ENCODE peak calls at places on chromosomes 2 and 18, in four cellular contexts. D, P, R and K are unnamed samples.

GRCh38 chr2:54240515-54241219 is 15.4 kb downstream of the TSPYL6 start:
- DNase-seq in D (no peak), P (no peak), R (peak; percentile 64), K (no peak)

GRCh38 chr2:237596518-237596855 is 6.0 kb upstream of the RAB17 start:
- DNase-seq in D (peak; percentile 58), P (no peak), R (no peak), K (no peak)

GRCh38 chr18:58803978-58804377 is 60.7 kb upstream of the ZNF532 start:
- DNase-seq in D (no peak), P (no peak), R (no peak), K (no peak)

GRCh38 chr2:119697290-119698013 is 18.5 kb downstream of the TMEM177 start:
- DNase-seq in D (no peak), P (peak; percentile 49), R (no peak), K (no peak)

GRCh38 chr2:133498166-133498565 is 70.1 kb downstream of the NCKAP5 start:
- DNase-seq in D (no peak), P (no peak), R (no peak), K (no peak)

GRCh38 chr2:55965966-55966365 is 42.4 kb upstream of the EFEMP1 start:
- DNase-seq in D (no peak), P (no peak), R (no peak), K (no peak)

GRCh38 chr2:201942525-201942924 is 91.1 kb upstream of the FZD7 start:
- DNase-seq in D (no peak), P (no peak), R (no peak), K (no peak)

GRCh38 chr2:216281316-216281715 is 91.0 kb downstream of the MARCHF4 start:
- DNase-seq in D (no peak), P (no peak), R (no peak), K (no peak)

GRCh38 chr2:165839610-165840009 is 45.6 kb upstream of the GALNT3 start:
- DNase-seq in D (no peak), P (no peak), R (no peak), K (no peak)

GRCh38 chr2:11427224-11427623 is 38.7 kb downstream of the E2F6 start:
- DNase-seq in D (no peak), P (no peak), R (no peak), K (no peak)

GRCh38 chr2:1613078-1613445 is 131.3 kb downstream of the PXDN start:
- DNase-seq in D (no peak), P (no peak), R (no peak), K (no peak)

GRCh38 chr18:11751305-11752115 is 62.4 kb downstream of the GNAL start:
- DNase-seq in D (no peak), P (no peak), R (peak; percentile 80), K (no peak)

GRCh38 chr18:48662021-48662661 is 123.3 kb downstream of the CTIF start:
- DNase-seq in D (peak; percentile 12), P (no peak), R (peak; percentile 42), K (no peak)

GRCh38 chr2:222751821-222752719 is 80.6 kb downstream of the MOGAT1 start:
- DNase-seq in D (peak; percentile 8), P (no peak), R (no peak), K (no peak)

GRCh38 chr2:205706769-205707375 is 24.6 kb downstream of the NRP2 start:
- DNase-seq in D (no peak), P (peak; percentile 17), R (no peak), K (no peak)

GRCh38 chr2:8851811-8852560 is 14.6 kb upstream of the KIDINS220 start:
- DNase-seq in D (no peak), P (no peak), R (peak; percentile 32), K (no peak)

GRCh38 chr2:128468186-128468585 is 149.5 kb upstream of the HS6ST1 start:
- DNase-seq in D (no peak), P (no peak), R (no peak), K (no peak)

GRCh38 chr18:29271496-29271895 is 1094.6 kb upstream of the CDH2 start:
- DNase-seq in D (no peak), P (no peak), R (no peak), K (no peak)

GRCh38 chr2:66414896-66415295 is 20.0 kb upstream of the MEIS1 start:
- DNase-seq in D (no peak), P (no peak), R (peak; percentile 67), K (no peak)

GRCh38 chr18:64720781-64721464 is 572.0 kb upstream of the LINC00305 start:
- DNase-seq in D (peak; percentile 86), P (no peak), R (no peak), K (no peak)

GRCh38 chr2:122993592-122993991 is 1031.5 kb upstream of the CNTNAP5 start:
- DNase-seq in D (no peak), P (no peak), R (no peak), K (no peak)

GRCh38 chr18:35581555-35582309 is at the start of gene GALNT1:
- DNase-seq in D (peak; percentile 20), P (peak; percentile 31), R (peak; percentile 50), K (peak; percentile 23)

GRCh38 chr18:908631-909621 is 4.3 kb downstream of the ADCYAP1 start:
- DNase-seq in D (no peak), P (no peak), R (peak; percentile 80), K (no peak)
- H3K4me1 ChIP-seq in D (no peaks in the 10 kb centered on the region), P (peaks cover 22% of the 10 kb centered on the region), R (peaks cover 20% of the 10 kb centered on the region), K (no peaks in the 10 kb centered on the region)

DNA sequence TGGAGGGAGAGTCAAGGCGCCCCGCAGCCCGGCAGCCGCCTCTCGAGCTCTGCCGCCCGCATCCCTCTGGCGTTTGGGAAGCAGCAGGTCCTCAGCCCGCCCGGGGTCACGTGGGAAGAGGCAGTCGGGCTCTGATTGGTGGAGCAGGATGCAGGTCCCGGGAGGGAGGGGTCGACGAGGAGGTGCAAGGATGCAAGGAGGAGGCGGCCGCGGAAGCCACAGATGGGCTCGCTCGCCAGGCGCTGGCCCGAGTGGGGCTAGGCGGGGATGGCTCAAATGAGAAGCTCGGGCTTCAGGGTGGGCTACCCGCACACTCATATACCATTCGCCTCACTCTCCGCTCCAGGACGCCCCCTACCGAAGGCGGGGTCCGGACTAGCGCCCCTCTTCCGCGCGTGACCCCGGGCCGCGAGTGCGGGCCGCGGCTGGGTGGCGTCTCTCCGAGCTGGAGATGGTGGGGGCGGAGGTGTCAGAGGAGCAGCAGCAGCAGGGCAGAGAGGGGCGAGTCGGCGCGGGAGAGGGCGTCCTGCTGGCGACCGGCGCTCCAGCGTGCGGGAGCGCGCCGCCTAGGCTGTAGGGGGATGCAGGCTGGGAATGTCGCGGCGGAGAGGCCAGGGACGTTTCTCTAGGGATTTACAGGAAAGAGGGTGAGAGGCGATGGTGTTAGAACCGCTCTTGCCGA is at the start of gene TMEFF2:
- DNase-seq in D (peak; percentile 8), P (peak; percentile 23), R (peak; percentile 96), K (peak; percentile 83)
- H3K4me3 ChIP-seq in D (no peak within 1 kb of the TSS), P (peak within 1 kb of the TSS; percentile 51), R (peak within 1 kb of the TSS; percentile 85), K (peak within 1 kb of the TSS; percentile 49)

GRCh38 chr2:168801456-168801855 is 981 bp upstream of the NOSTRIN start:
- DNase-seq in D (no peak), P (no peak), R (no peak), K (no peak)

GRCh38 chr2:168801961-168802824 is at the start of gene NOSTRIN:
- DNase-seq in D (peak; percentile 100), P (no peak), R (no peak), K (no peak)

GRCh38 chr2:168805615-168806014 is 3.2 kb downstream of the NOSTRIN start:
- DNase-seq in D (no peak), P (no peak), R (no peak), K (no peak)

GRCh38 chr2:168802825-168803726 is 639 bp downstream of the NOSTRIN start:
- DNase-seq in D (peak; percentile 76), P (no peak), R (no peak), K (no peak)

GRCh38 chr2:168804214-168804613 is 1.8 kb downstream of the NOSTRIN start:
- DNase-seq in D (peak; percentile 36), P (no peak), R (no peak), K (no peak)
- H3K4me1 ChIP-seq in D (peaks cover 9% of the 10 kb centered on the region), P (no peaks in the 10 kb centered on the region), R (peaks cover 32% of the 10 kb centered on the region), K (no peaks in the 10 kb centered on the region)

DNA sequence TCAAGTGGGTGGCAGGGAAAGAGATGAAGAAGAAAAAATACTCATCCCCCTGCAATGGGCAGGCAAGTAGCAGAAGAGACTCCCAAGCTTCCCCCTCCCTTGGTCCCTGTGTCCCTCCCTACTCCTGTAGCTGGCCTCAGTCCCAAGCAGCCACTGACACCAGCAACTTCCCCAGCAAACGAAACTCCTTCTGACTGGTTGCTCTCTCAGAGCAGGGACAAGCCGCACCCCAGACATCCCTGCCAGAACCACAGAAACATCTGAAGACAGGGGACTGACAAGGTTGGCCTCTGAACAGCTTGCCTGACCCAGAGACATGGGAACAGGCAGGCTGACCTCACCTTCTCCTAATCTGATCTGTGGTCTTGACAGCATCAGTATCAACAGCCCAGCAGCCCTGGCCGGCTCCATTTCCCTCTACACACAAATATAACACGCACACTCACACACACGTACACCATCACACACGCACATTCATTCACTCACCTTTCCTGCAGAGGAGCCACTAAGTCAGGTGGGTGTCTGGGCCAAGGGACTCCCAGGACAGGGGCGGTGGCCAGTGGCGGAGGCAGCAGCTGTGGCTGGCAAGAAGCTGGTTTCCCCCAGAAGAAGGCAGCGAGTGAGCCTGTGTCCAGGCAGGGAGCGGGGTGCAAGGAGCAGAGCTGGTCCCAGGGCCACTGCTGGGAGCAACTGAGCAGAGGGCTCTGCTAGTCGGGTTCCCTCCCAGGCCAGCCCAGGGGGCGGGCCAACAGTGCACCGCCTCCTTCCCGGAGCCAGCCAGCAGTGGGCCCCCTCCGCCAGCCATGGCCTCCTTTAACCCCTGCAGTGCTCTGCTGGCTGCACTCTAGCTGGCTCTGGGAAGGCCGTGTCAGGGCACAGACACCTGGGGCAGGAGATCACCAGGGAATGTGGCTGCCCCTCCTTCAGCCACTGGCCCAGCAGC is 59.1 kb downstream of the TNS1 start:
- DNase-seq in D (peak; percentile 27), P (no peak), R (peak; percentile 88), K (peak; percentile 31)
- H3K4me3 ChIP-seq in D (peak overlapping the region; percentile 39), P (no peak overlapping the region), R (peak overlapping the region; percentile 34), K (no peak overlapping the region)

DNA sequence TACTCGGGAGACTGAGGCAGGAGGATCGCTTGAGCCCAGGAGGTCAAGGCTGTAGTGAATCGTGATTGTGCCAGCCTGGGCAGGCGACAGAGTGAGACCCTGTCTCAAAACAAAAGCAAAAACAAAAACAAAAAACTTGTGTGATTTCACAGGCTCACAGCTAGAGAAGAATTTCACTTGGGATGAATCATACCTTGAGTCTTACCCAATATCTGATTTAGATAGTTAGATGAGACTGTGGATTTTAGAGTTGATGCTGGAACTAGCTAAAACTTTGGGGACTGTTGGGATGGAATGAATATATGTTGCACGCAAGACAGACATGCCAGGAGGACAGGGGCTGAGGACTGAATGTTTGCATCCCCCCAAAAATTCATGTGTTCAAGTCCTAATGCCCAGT is 4.4 kb downstream of the ANKRD29 start:
- DNase-seq in D (no peak), P (no peak), R (no peak), K (no peak)
- H3K4me1 ChIP-seq in D (no peaks in the 10 kb centered on the region), P (peaks cover 17% of the 10 kb centered on the region), R (peaks cover 37% of the 10 kb centered on the region), K (peaks cover 11% of the 10 kb centered on the region)